ENCODE peak calls at places on chromosomes 16 and 17, in five cellular contexts. H is mesendoderm; A is MV-4-11; G is choroid plexus epithelial cell; E is naive thymus-derived CD4-positive, alpha-beta T cell. Q is an unnamed sample.

GRCh38 chr17:2906907-2907306 is 110.7 kb downstream of the RAP1GAP2 start:
- DNase-seq in G (no peak), E (no peak), A (no peak), H (peak), Q (no peak)

GRCh38 chr17:59545942-59546341 is 19.5 kb upstream of the DHX40 start:
- DNase-seq in A (no peak), G (no peak), H (no peak), E (no peak), Q (no peak)

GRCh38 chr17:81667754-81668153 is 1.2 kb downstream of the CCDC137 start:
- DNase-seq in A (no peak), G (no peak), H (peak), E (no peak), Q (no peak)

GRCh38 chr16:84247341-84247740 is 7.5 kb upstream of the KCNG4 start:
- DNase-seq in E (no peak), H (no peak), G (no peak), A (no peak), Q (no peak)

GRCh38 chr17:77314601-77315000 is 173.8 kb downstream of the SEC14L1 start:
- DNase-seq in H (no peak), A (no peak), G (no peak), E (no peak), Q (no peak)

GRCh38 chr16:11254913-11255736 is 879 bp downstream of the SOCS1 start:
- DNase-seq in H (no peak), G (peak), E (no peak), A (no peak), Q (peak)

GRCh38 chr17:51692917-51693316 is 432.6 kb downstream of the UTP18 start:
- DNase-seq in E (no peak), G (no peak), H (no peak), A (no peak), Q (no peak)

GRCh38 chr17:58840820-58841612 is 85.4 kb downstream of the PPM1E start:
- DNase-seq in G (no peak), E (no peak), A (no peak), H (no peak), Q (no peak)

GRCh38 chr17:74177018-74177450 is 26.4 kb upstream of the RPL38 start:
- DNase-seq in G (peak), A (no peak), H (peak), E (no peak), Q (no peak)

GRCh38 chr16:85975421-85976100 is 76.6 kb downstream of the IRF8 start:
- DNase-seq in E (no peak), H (no peak), G (no peak), A (peak), Q (no peak)

Q was measured in psoas muscle.